ENCODE peak calls at places on chromosomes 16 and 17, in seven cellular contexts. O, X, D, G, W, R and F are unnamed samples.

GRCh38 chr17:44115585-44116415 is 7.6 kb downstream of the HDAC5 start:
- DNase-seq in O (no peak), X (no peak), D (no peak), G (peak), W (no peak), R (no peak), F (no peak)

GRCh38 chr17:73686961-73687360 is 42.7 kb upstream of the SDK2 start:
- DNase-seq in O (no peak), X (no peak), D (no peak), G (no peak), W (no peak), R (no peak), F (peak)

GRCh38 chr17:3636154-3636907 is at the start of the genes CTNS and SHPK:
- DNase-seq in O (peak), X (peak), D (peak), G (peak), W (peak), R (peak), F (peak)

GRCh38 chr17:76050226-76051070 is 21.9 kb downstream of the SRP68 start:
- DNase-seq in O (no peak), X (no peak), D (no peak), G (no peak), W (no peak), R (no peak), F (no peak)

GRCh38 chr17:55693244-55694216 is 29.1 kb downstream of the TMEM100 start:
- DNase-seq in O (no peak), X (no peak), D (peak), G (no peak), W (no peak), R (no peak), F (no peak)

GRCh38 chr17:44197107-44197506 is 2.6 kb downstream of the ATXN7L3 start:
- DNase-seq in O (no peak), X (no peak), D (no peak), G (no peak), W (no peak), R (no peak), F (no peak)

GRCh38 chr16:3112881-3113574 is 642 bp downstream of the ZNF205 start:
- DNase-seq in O (no peak), X (no peak), D (no peak), G (no peak), W (no peak), R (no peak), F (no peak)

GRCh38 chr17:34614698-34615097 is 35.3 kb downstream of the TMEM132E start:
- DNase-seq in O (no peak), X (peak), D (no peak), G (no peak), W (no peak), R (no peak), F (no peak)

GRCh38 chr17:78597923-78598545 is 20.8 kb upstream of the DNAH17 start:
- DNase-seq in O (no peak), X (no peak), D (no peak), G (no peak), W (no peak), R (no peak), F (no peak)

GRCh38 chr17:39868554-39868942 is 546 bp downstream of the ZPBP2 start:
- DNase-seq in O (no peak), X (no peak), D (no peak), G (no peak), W (no peak), R (no peak), F (no peak)

GRCh38 chr17:60525347-60525623 is 757 bp downstream of the APPBP2 start:
- DNase-seq in O (no peak), X (no peak), D (no peak), G (no peak), W (no peak), R (no peak), F (no peak)

GRCh38 chr16:30700491-30700890 is 1.5 kb downstream of the SRCAP start:
- DNase-seq in O (no peak), X (no peak), D (peak), G (no peak), W (no peak), R (no peak), F (no peak)

GRCh38 chr16:80615751-80616150 is 75.0 kb downstream of the DYNLRB2 start:
- DNase-seq in O (no peak), X (no peak), D (no peak), G (no peak), W (no peak), R (no peak), F (no peak)

GRCh38 chr16:2183671-2184070 is 12.7 kb downstream of the CASKIN1 start:
- DNase-seq in O (no peak), X (no peak), D (no peak), G (no peak), W (no peak), R (no peak), F (no peak)

GRCh38 chr17:4948166-4948996 is at the start of gene PFN1:
- DNase-seq in O (peak), X (peak), D (peak), G (peak), W (peak), R (peak), F (peak)

GRCh38 chr16:4316732-4317461 is 1.0 kb downstream of the GLIS2 start:
- DNase-seq in O (no peak), X (peak), D (peak), G (no peak), W (no peak), R (no peak), F (peak)

GRCh38 chr16:57941016-57941656 is 29.8 kb downstream of the CNGB1 start:
- DNase-seq in O (no peak), X (peak), D (peak), G (no peak), W (no peak), R (no peak), F (no peak)

GRCh38 chr17:27668488-27668823 is 37.5 kb downstream of the LGALS9 start:
- DNase-seq in O (no peak), X (no peak), D (no peak), G (peak), W (no peak), R (no peak), F (no peak)

GRCh38 chr16:57252148-57252721 is 7.2 kb downstream of the ARL2BP start:
- DNase-seq in O (no peak), X (no peak), D (no peak), G (no peak), W (no peak), R (no peak), F (peak)

GRCh38 chr17:19019041-19019941 is 14.7 kb upstream of the FAM83G start:
- DNase-seq in O (no peak), X (peak), D (peak), G (no peak), W (no peak), R (no peak), F (no peak)

GRCh38 chr17:67110619-67111018 is 66.3 kb downstream of the CACNG1 start:
- DNase-seq in O (no peak), X (no peak), D (no peak), G (no peak), W (no peak), R (no peak), F (no peak)

GRCh38 chr17:75645889-75646625 is 12.8 kb downstream of the SMIM5 start:
- DNase-seq in O (peak), X (no peak), D (no peak), G (peak), W (no peak), R (no peak), F (no peak)

GRCh38 chr16:69386596-69386995 is 789 bp upstream of the TERF2 start:
- DNase-seq in O (no peak), X (no peak), D (no peak), G (no peak), W (no peak), R (no peak), F (no peak)

GRCh38 chr17:44005865-44006580 is 1.6 kb downstream of the NAGS start:
- DNase-seq in O (no peak), X (peak), D (peak), G (peak), W (no peak), R (peak), F (no peak)

GRCh38 chr16:35198223-35199199 is 1739.1 kb downstream of the TP53TG3F start:
- DNase-seq in O (no peak), X (no peak), D (no peak), G (no peak), W (no peak), R (no peak), F (no peak)

GRCh38 chr17:28473542-28473941 is at the start of gene SLC13A2:
- DNase-seq in O (no peak), X (no peak), D (no peak), G (no peak), W (no peak), R (no peak), F (no peak)

GRCh38 chr16:12188674-12189249 is 212.2 kb downstream of the SNX29 start:
- DNase-seq in O (no peak), X (no peak), D (no peak), G (no peak), W (no peak), R (no peak), F (no peak)

GRCh38 chr17:79659376-79659775 is 48.5 kb upstream of the RBFOX3 start:
- DNase-seq in O (no peak), X (no peak), D (no peak), G (no peak), W (no peak), R (peak), F (no peak)

GRCh38 chr17:59837362-59838195 is 55.2 kb downstream of the TUBD1 start:
- DNase-seq in O (peak), X (peak), D (no peak), G (peak), W (peak), R (peak), F (peak)

GRCh38 chr16:401468-402348 is at the start of gene DECR2:
- DNase-seq in O (peak), X (peak), D (peak), G (peak), W (peak), R (peak), F (peak)

GRCh38 chr16:8721693-8722348 is 47.4 kb downstream of the ABAT start:
- DNase-seq in O (no peak), X (peak), D (no peak), G (no peak), W (no peak), R (no peak), F (no peak)

GRCh38 chr17:34307110-34307509 is 12.1 kb upstream of the CCL8 start:
- DNase-seq in O (no peak), X (no peak), D (peak), G (no peak), W (no peak), R (peak), F (peak)

GRCh38 chr16:66128363-66128725 is 238.1 kb upstream of the CDH5 start:
- DNase-seq in O (no peak), X (no peak), D (no peak), G (no peak), W (no peak), R (no peak), F (no peak)

GRCh38 chr17:13721705-13722104 is 120.0 kb upstream of the HS3ST3A1 start:
- DNase-seq in O (no peak), X (no peak), D (no peak), G (no peak), W (no peak), R (no peak), F (no peak)

GRCh38 chr17:67290994-67291362 is 46.0 kb upstream of the HELZ start:
- DNase-seq in O (no peak), X (no peak), D (peak), G (no peak), W (no peak), R (no peak), F (no peak)

GRCh38 chr16:3013491-3013951 is 798 bp downstream of the CLDN9 start:
- DNase-seq in O (no peak), X (no peak), D (no peak), G (no peak), W (no peak), R (no peak), F (no peak)

GRCh38 chr17:3966720-3967363 is 2.6 kb upstream of the ATP2A3 start:
- DNase-seq in O (peak), X (no peak), D (no peak), G (no peak), W (no peak), R (no peak), F (no peak)

GRCh38 chr16:49652441-49653175 is 203.3 kb downstream of the ZNF423 start:
- DNase-seq in O (no peak), X (no peak), D (peak), G (no peak), W (no peak), R (no peak), F (no peak)

GRCh38 chr16:30335598-30336474 is 19.3 kb downstream of the CD2BP2 start:
- DNase-seq in O (no peak), X (no peak), D (no peak), G (no peak), W (no peak), R (no peak), F (peak)

GRCh38 chr17:5619088-5619740 is 34.9 kb upstream of the NLRP1 start:
- DNase-seq in O (peak), X (no peak), D (no peak), G (no peak), W (no peak), R (no peak), F (no peak)